ENCODE peak calls at places on chromosomes 16 and 17, in seven cellular contexts. Y is thyroid gland, V is PC-3, M is left ventricle myocardium inferior, G is HCT116, C is tibial artery, T is adrenal gland. X is an unnamed sample. For H3K9me3, the result is how much of the 10 kb centered on the place peaks cover.

GRCh38 chr17:44921122-44921882 is 6.0 kb upstream of the GFAP start:
- DNase-seq in Y (no peak), V (no peak), M (peak), G (no peak), C (no peak), T (peak), X (no peak)

GRCh38 chr16:66581246-66581952 is 2.1 kb downstream of the CMTM2 start:
- DNase-seq in Y (peak), V (no peak), M (no peak), G (no peak), C (no peak), T (no peak), X (no peak)

GRCh38 chr16:4097826-4098240 is 18.4 kb downstream of the ADCY9 start:
- DNase-seq in Y (no peak), V (peak), M (no peak), G (no peak), C (peak), T (no peak), X (no peak)

GRCh38 chr16:10987361-10988163 is 43.2 kb downstream of the CLEC16A start:
- DNase-seq in Y (no peak), V (no peak), M (no peak), G (no peak), C (no peak), T (no peak), X (no peak)

GRCh38 chr16:30375830-30376229 is 1.2 kb downstream of the MYL11 start:
- DNase-seq in Y (no peak), V (no peak), M (no peak), G (no peak), C (no peak), T (no peak), X (no peak)

GRCh38 chr17:11351479-11351878 is 110.5 kb downstream of the SHISA6 start:
- DNase-seq in Y (no peak), V (no peak), M (no peak), G (no peak), C (no peak), T (no peak), X (no peak)

GRCh38 chr16:23071202-23072083 is 77.8 kb downstream of the USP31 start:
- DNase-seq in Y (no peak), V (no peak), M (no peak), G (no peak), C (no peak), T (no peak), X (no peak)

GRCh38 chr16:89164436-89164835 is 7.1 kb upstream of the CDH15 start:
- DNase-seq in Y (no peak), V (no peak), M (no peak), G (no peak), C (no peak), T (no peak), X (no peak)

DNA sequence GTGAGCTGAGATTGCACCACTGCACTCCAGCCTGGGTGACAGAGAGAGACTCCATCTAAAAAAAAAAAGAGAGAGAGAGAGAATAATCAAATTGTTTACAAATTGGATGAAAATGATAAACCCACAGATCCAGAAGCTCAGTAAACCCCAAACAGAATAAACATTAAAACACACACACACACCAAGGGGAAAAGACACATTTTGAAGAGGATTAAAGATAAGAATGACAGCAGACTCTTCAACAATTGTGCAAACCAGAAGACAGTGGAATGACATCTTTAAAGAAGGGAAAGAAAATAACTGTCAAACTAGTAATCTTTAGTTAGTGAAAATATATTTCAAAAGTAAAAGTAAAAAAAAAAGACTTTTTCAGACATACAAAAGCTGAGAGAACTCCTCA is 64.4 kb upstream of the RPL38 start:
- DNase-seq in Y (no peak), V (no peak), M (no peak), G (no peak), C (no peak), T (no peak), X (no peak)
- TF ChIP-seq CTCF in Y (no peak), V (no peak), M (no peak), G (no peak), C (no peak), T (no peak), X (no peak)

GRCh38 chr16:56781565-56781964 is 51.6 kb downstream of the NUP93 start:
- DNase-seq in Y (no peak), V (no peak), M (no peak), G (no peak), C (no peak), T (no peak), X (no peak)
- H3K4me3 ChIP-seq in Y (no peak), V (no peak), M (no peak), G (no peak), C (no peak), T (no peak), X (no peak)

DNA sequence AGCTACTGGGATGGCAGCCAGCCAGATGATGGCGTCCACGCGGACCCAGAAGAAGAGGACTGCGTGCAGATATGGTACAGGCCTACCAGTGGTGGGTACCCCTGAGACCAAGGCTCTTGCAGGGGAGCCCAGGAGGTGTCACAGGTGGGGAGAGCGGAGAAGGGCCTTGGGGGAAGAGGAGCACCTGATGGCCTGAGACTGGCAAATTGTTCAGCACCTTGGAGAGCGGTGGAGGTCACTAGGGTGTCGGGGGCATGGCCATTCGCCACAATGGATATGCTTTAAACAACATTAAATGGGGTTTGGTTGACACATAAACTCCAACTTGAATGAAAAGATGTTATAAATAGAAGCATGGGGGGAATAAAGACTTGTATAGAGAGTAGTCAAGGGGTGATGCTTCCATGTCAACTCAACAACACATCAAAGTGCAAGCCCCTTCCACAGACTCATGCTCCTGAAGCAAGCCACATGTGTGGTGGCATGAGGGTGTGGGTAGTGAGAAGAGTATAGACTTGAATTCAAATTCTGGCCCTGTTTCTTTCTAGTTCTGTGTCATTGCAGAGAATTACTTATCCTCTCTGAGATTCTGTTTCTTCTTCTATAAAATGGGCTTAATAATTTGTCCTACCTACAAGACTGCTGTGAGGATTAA is 22.2 kb downstream of the CLEC19A start:
- DNase-seq in Y (peak), V (no peak), M (no peak), G (no peak), C (no peak), T (no peak), X (no peak)
- H3K9me3 ChIP-seq in Y (under half), V (under half), M (under half), G (under half), C (under half), T (under half), X (under half)

GRCh38 chr17:2388705-2389099 is 12.2 kb downstream of the MNT start:
- DNase-seq in Y (no peak), V (no peak), M (no peak), G (no peak), C (no peak), T (no peak), X (no peak)
- TF ChIP-seq CTCF in Y (no peak), V (no peak), M (no peak), G (no peak), C (no peak), T (no peak), X (no peak)